ENCODE peak calls at places on chromosomes 7 and 10, in eight cellular contexts. A, D, J, Q, O, W, V and N are unnamed samples.
A peak's percentile ranks its signal among the peaks of the same experiment; 100 is the strongest.

GRCh38 chr10:104638861-104639594 is 2.1 kb upstream of the SORCS3 start:
- DNase-seq in D (no peak), Q (no peak), A (peak; percentile 79), V (no peak), W (no peak), J (no peak), O (no peak), N (no peak)

GRCh38 chr10:95651346-95652115 is 5.0 kb downstream of the ALDH18A1 start:
- DNase-seq in A (no peak), J (peak; percentile 51), W (no peak), D (no peak), Q (no peak), O (no peak), V (no peak), N (no peak)

GRCh38 chr10:95414016-95414830 is 123.4 kb upstream of the PDLIM1 start:
- DNase-seq in O (no peak), A (no peak), Q (no peak), W (no peak), J (no peak), V (no peak), D (no peak), N (no peak)

GRCh38 chr10:129769381-129770116 is 194.5 kb downstream of the EBF3 start:
- DNase-seq in W (no peak), V (no peak), O (no peak), A (no peak), J (no peak), D (no peak), Q (no peak), N (peak; percentile 27)

GRCh38 chr7:80934286-80934685 is 15.4 kb upstream of the SEMA3C start:
- DNase-seq in A (no peak), J (peak; percentile 68), D (no peak), Q (no peak), O (no peak), W (no peak), V (no peak), N (no peak)

GRCh38 chr7:29970158-29970557 is 19.4 kb downstream of the SCRN1 start:
- DNase-seq in J (peak; percentile 16), D (no peak), V (no peak), A (no peak), W (no peak), Q (no peak), O (peak; percentile 31), N (no peak)

GRCh38 chr7:155466814-155467675 is 9.1 kb downstream of the EN2 start:
- DNase-seq in V (no peak), Q (no peak), W (no peak), J (no peak), D (no peak), O (no peak), A (peak; percentile 70), N (no peak)

GRCh38 chr7:134755422-134756022 is 23.9 kb upstream of the CALD1 start:
- DNase-seq in A (peak; percentile 57), D (no peak), V (no peak), Q (no peak), O (peak; percentile 27), J (peak; percentile 56), W (peak; percentile 35), N (no peak)

GRCh38 chr10:94065344-94065743 is 71.6 kb downstream of the PLCE1 start:
- DNase-seq in V (no peak), D (no peak), Q (no peak), W (no peak), A (no peak), J (peak; percentile 32), O (no peak), N (no peak)

GRCh38 chr7:112740667-112741066 is 49.5 kb downstream of the TMEM168 start:
- DNase-seq in Q (no peak), V (no peak), D (no peak), J (no peak), O (no peak), A (no peak), W (no peak), N (no peak)

GRCh38 chr7:158824028-158824427 is 5.3 kb downstream of the ESYT2 start:
- DNase-seq in D (no peak), V (no peak), A (no peak), Q (peak; percentile 56), J (no peak), W (peak; percentile 68), O (peak; percentile 44), N (no peak)

GRCh38 chr10:84499846-84500245 is 171.5 kb downstream of the CCSER2 start:
- DNase-seq in W (no peak), J (peak; percentile 59), D (no peak), O (no peak), Q (no peak), A (peak; percentile 16), V (no peak), N (no peak)

GRCh38 chr10:121195524-121195910 is 344.4 kb downstream of the WDR11 start:
- DNase-seq in D (no peak), O (no peak), Q (no peak), A (no peak), J (no peak), V (no peak), W (no peak), N (no peak)

GRCh38 chr10:97782455-97783228 is 10.8 kb upstream of the SFRP5 start:
- DNase-seq in D (no peak), A (peak; percentile 57), J (no peak), V (no peak), O (no peak), Q (no peak), W (no peak), N (no peak)

GRCh38 chr7:13155188-13155587 is 467.8 kb downstream of the ARL4A start:
- DNase-seq in W (no peak), D (no peak), O (no peak), A (no peak), J (peak; percentile 18), V (no peak), Q (no peak), N (no peak)

GRCh38 chr10:61286695-61287094 is 166.5 kb downstream of the TMEM26 start:
- DNase-seq in O (no peak), A (no peak), D (no peak), J (no peak), V (no peak), Q (no peak), W (no peak), N (no peak)

GRCh38 chr7:93944673-93945072 is 23.1 kb downstream of the GNG11 start:
- DNase-seq in J (peak; percentile 42), V (peak; percentile 95), W (no peak), D (no peak), Q (no peak), O (no peak), A (no peak), N (no peak)

GRCh38 chr7:140927351-140927750 is 2.6 kb upstream of the BRAF start:
- DNase-seq in W (no peak), A (no peak), J (no peak), V (no peak), O (no peak), Q (no peak), D (no peak), N (no peak)

GRCh38 chr10:21203473-21204107 is 306.5 kb upstream of the NEBL start:
- DNase-seq in V (no peak), W (no peak), A (no peak), O (no peak), Q (no peak), J (no peak), D (no peak), N (no peak)

GRCh38 chr7:1693419-1693990 is 23.4 kb downstream of the ELFN1 start:
- DNase-seq in A (no peak), Q (no peak), O (no peak), W (no peak), V (no peak), J (no peak), D (no peak), N (peak; percentile 61)

GRCh38 chr7:67438174-67438837 is 441.7 kb downstream of the TYW1 start:
- DNase-seq in O (no peak), D (no peak), A (no peak), W (no peak), V (no peak), J (no peak), Q (no peak), N (no peak)

GRCh38 chr7:2487586-2488271 is 11.5 kb upstream of the GRIFIN start:
- DNase-seq in Q (no peak), A (no peak), O (no peak), J (no peak), V (no peak), W (no peak), D (no peak), N (no peak)

GRCh38 chr10:63257784-63258183 is 124.7 kb downstream of the NRBF2 start:
- DNase-seq in D (no peak), A (no peak), Q (no peak), O (no peak), J (no peak), W (no peak), V (no peak), N (no peak)

GRCh38 chr7:148262721-148263229 is 327.8 kb upstream of the C7orf33 start:
- DNase-seq in V (peak; percentile 11), A (peak; percentile 79), J (peak; percentile 26), Q (peak; percentile 26), D (peak; percentile 26), O (peak; percentile 42), W (peak; percentile 36), N (peak; percentile 79)

GRCh38 chr7:45001138-45001694 is 1.2 kb downstream of the CCM2 start:
- DNase-seq in O (peak; percentile 56), Q (peak; percentile 55), W (peak; percentile 84), D (no peak), A (no peak), J (no peak), V (no peak), N (peak; percentile 59)

GRCh38 chr7:5425507-5426225 is 2.0 kb upstream of the TNRC18 start:
- DNase-seq in Q (no peak), V (peak; percentile 76), A (peak; percentile 90), J (peak; percentile 90), W (no peak), O (peak; percentile 93), D (peak; percentile 80), N (peak; percentile 89)

GRCh38 chr10:124372906-124373305 is 45.8 kb downstream of the OAT start:
- DNase-seq in O (peak; percentile 19), V (no peak), A (no peak), W (no peak), D (no peak), Q (no peak), J (no peak), N (no peak)

GRCh38 chr10:29702288-29703164 is 67.8 kb upstream of the SVIL start:
- DNase-seq in Q (no peak), V (no peak), W (no peak), A (no peak), D (no peak), J (peak; percentile 29), O (no peak), N (no peak)

GRCh38 chr10:31083765-31084184 is 52.1 kb upstream of the ZNF438 start:
- DNase-seq in J (peak; percentile 65), Q (peak; percentile 28), A (peak; percentile 42), V (peak; percentile 21), O (peak; percentile 86), W (peak; percentile 45), D (peak; percentile 2), N (no peak)

GRCh38 chr10:25304606-25305005 is 129.8 kb downstream of the GPR158 start:
- DNase-seq in A (no peak), Q (no peak), O (no peak), V (no peak), D (no peak), W (no peak), J (peak; percentile 30), N (no peak)

GRCh38 chr7:129955993-129956543 is 3.3 kb upstream of the UBE2H start:
- DNase-seq in O (no peak), J (no peak), D (no peak), A (no peak), V (no peak), W (no peak), Q (no peak), N (peak; percentile 12)

GRCh38 chr7:150633926-150634325 is 1.7 kb upstream of the GIMAP6 start:
- DNase-seq in V (no peak), W (no peak), Q (no peak), O (no peak), D (no peak), A (no peak), J (no peak), N (no peak)

GRCh38 chr7:1083729-1084657 is 3.9 kb upstream of the GPER1 start:
- DNase-seq in V (no peak), Q (no peak), W (no peak), O (no peak), D (no peak), A (no peak), J (no peak), N (no peak)